ENCODE peak calls at places on chromosomes 5 and 9, in ten cellular contexts. B is spleen, I is HCT116, O is breast epithelium, F is stomach, M is GM23338, A is GM12878, J is sigmoid colon, R is suprapubic skin, W is HepG2. G is an unnamed sample. For H3K36me3, the result is how much of the 10 kb centered on the place peaks cover.

GRCh38 chr5:132098151-132098594 is 24.6 kb downstream of the CSF2 start:
- DNase-seq in W (no peak), O (no peak), R (no peak), A (peak), M (no peak), J (no peak), F (no peak), I (no peak), B (no peak), G (no peak)

GRCh38 chr5:3265936-3266335 is 329.7 kb upstream of the IRX1 start:
- DNase-seq in J (no peak), B (no peak), M (no peak), W (no peak), A (no peak), O (no peak), R (no peak), F (no peak), I (no peak), G (no peak)

GRCh38 chr9:15572200-15572599 is 19.4 kb downstream of the CCDC171 start:
- DNase-seq in A (no peak), F (no peak), J (no peak), M (no peak), R (no peak), W (no peak), I (no peak), B (no peak), O (no peak), G (no peak)

GRCh38 chr5:154820383-154820782 is 30.0 kb downstream of the FAXDC2 start:
- DNase-seq in W (no peak), O (no peak), I (no peak), B (peak), A (no peak), R (no peak), J (peak), M (no peak), F (no peak), G (no peak)

GRCh38 chr9:84371737-84372136 is 31.2 kb upstream of the SLC28A3 start:
- DNase-seq in B (no peak), W (peak), M (no peak), O (no peak), R (no peak), A (no peak), J (no peak), I (no peak), F (no peak), G (no peak)

GRCh38 chr5:158816306-158816705 is 283.4 kb downstream of the EBF1 start:
- DNase-seq in I (no peak), W (no peak), B (no peak), F (no peak), A (no peak), M (no peak), O (no peak), J (no peak), R (no peak), G (no peak)

GRCh38 chr9:99341686-99342085 is 119.6 kb downstream of the SEC61B start:
- DNase-seq in F (no peak), A (no peak), R (no peak), W (no peak), I (no peak), B (no peak), J (no peak), M (no peak), O (no peak), G (no peak)

GRCh38 chr9:37456808-37457207 is 8.4 kb downstream of the ZBTB5 start:
- DNase-seq in M (no peak), R (no peak), B (no peak), W (no peak), F (no peak), I (no peak), A (no peak), J (no peak), O (no peak), G (no peak)

GRCh38 chr9:37035472-37036236 is 1.6 kb upstream of the PAX5 start:
- DNase-seq in M (peak), J (no peak), B (peak), R (no peak), F (no peak), O (no peak), A (no peak), I (no peak), W (no peak), G (no peak)

GRCh38 chr9:127013597-127013996 is 99.0 kb downstream of the RALGPS1 start:
- DNase-seq in M (no peak), A (no peak), B (no peak), R (no peak), F (no peak), O (no peak), I (no peak), W (no peak), J (no peak), G (no peak)

GRCh38 chr9:77952641-77953341 is 78.8 kb downstream of the GNAQ start:
- DNase-seq in I (no peak), A (no peak), F (no peak), W (no peak), M (no peak), J (no peak), R (no peak), B (no peak), O (no peak), G (no peak)

GRCh38 chr9:6930827-6931226 is 173.1 kb downstream of the KDM4C start:
- DNase-seq in J (no peak), A (no peak), F (no peak), R (no peak), O (no peak), I (no peak), B (no peak), W (no peak), M (no peak), G (no peak)

GRCh38 chr9:6931913-6932312 is 174.1 kb downstream of the KDM4C start:
- DNase-seq in W (peak), I (peak), M (no peak), O (no peak), B (no peak), A (no peak), F (peak), J (no peak), R (no peak), G (peak)

GRCh38 chr9:6928863-6929262 is 171.1 kb downstream of the KDM4C start:
- DNase-seq in M (no peak), I (no peak), W (no peak), J (no peak), A (no peak), R (no peak), F (no peak), B (no peak), O (no peak), G (no peak)

GRCh38 chr9:6927838-6928237 is 170.1 kb downstream of the KDM4C start:
- DNase-seq in F (no peak), I (no peak), O (no peak), A (no peak), B (no peak), R (no peak), M (no peak), J (no peak), W (no peak), G (no peak)

DNA sequence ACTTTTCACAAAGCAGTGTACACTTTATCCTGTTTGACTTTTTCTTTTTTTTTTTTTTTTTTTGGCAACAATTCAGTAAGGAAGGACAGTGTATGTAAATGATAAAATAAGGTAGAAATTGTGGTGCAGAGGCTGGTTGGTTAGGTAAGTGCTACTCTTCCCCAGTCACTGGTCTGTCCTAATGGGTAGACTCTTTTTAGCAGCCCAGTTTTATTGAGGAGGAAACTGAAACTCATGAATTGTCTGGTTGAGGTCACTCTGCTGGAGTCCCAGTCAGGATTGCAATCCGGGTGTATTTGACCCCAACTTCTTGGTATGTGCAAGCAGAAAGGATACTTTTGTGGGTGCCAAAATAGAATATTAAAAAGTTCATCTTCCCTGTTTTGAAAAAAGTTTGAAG is 171.7 kb downstream of the KDM4C start:
- DNase-seq in A (no peak), M (no peak), R (no peak), W (no peak), B (no peak), F (no peak), J (no peak), O (no peak), I (no peak), G (no peak)
- H3K36me3 ChIP-seq in A (under half), M (under half), R (under half), W (under half), B (under half), F (under half), J (under half), O (under half), I (under half), G (under half)

GRCh38 chr5:40680741-40681350 is 1.1 kb downstream of the PTGER4 start:
- DNase-seq in I (no peak), B (peak), R (peak), O (no peak), W (no peak), M (peak), A (no peak), F (no peak), J (peak), G (peak)
- TF ChIP-seq POLR2AphosphoS5 in I (no peak), B (peak), R (no peak), O (no peak), W (no peak), M (no peak), A (no peak), F (no peak), J (no peak), G (no peak)

GRCh38 chr9:131469951-131470350 is 32.8 kb upstream of the POMT1 start:
- DNase-seq in R (peak), B (peak), F (no peak), J (no peak), W (no peak), O (peak), A (no peak), I (no peak), M (no peak), G (no peak)
- H3K36me3 ChIP-seq in R (half or more), B (under half), F (half or more), J (under half), W (under half), O (under half), A (under half), I (half or more), M (half or more), G (under half)

GRCh38 chr5:931570-932145 is 39.0 kb downstream of the TRIP13 start:
- DNase-seq in B (no peak), I (no peak), F (no peak), W (no peak), R (no peak), A (no peak), M (no peak), J (no peak), O (no peak), G (no peak)

GRCh38 chr5:930853-931252 is 38.2 kb downstream of the TRIP13 start:
- DNase-seq in I (no peak), R (no peak), F (no peak), A (no peak), M (no peak), W (no peak), B (no peak), O (no peak), J (no peak), G (no peak)

GRCh38 chr5:933251-933861 is 40.7 kb downstream of the TRIP13 start:
- DNase-seq in M (no peak), I (no peak), F (no peak), O (no peak), A (no peak), B (no peak), R (no peak), J (no peak), W (no peak), G (no peak)

GRCh38 chr5:932151-932627 is 39.5 kb downstream of the TRIP13 start:
- DNase-seq in M (no peak), W (no peak), B (peak), A (no peak), F (peak), J (peak), R (peak), O (no peak), I (no peak), G (no peak)

GRCh38 chr5:932628-933250 is 40.1 kb downstream of the TRIP13 start:
- DNase-seq in M (no peak), I (no peak), B (no peak), F (peak), J (no peak), W (no peak), A (no peak), R (no peak), O (no peak), G (no peak)
- TF ChIP-seq POLR2AphosphoS5 in M (no peak), I (no peak), B (no peak), F (no peak), J (no peak), W (no peak), A (no peak), R (no peak), O (no peak), G (no peak)

GRCh38 chr9:137107312-137107921 is 7.1 kb downstream of the DPP7 start:
- DNase-seq in O (no peak), B (no peak), M (no peak), W (no peak), F (no peak), I (no peak), J (peak), A (no peak), R (no peak), G (no peak)
- H3K36me3 ChIP-seq in O (under half), B (under half), M (under half), W (under half), F (half or more), I (under half), J (under half), A (half or more), R (half or more), G (under half)

GRCh38 chr5:147855774-147856069 is 22.8 kb upstream of the SCGB3A2 start:
- DNase-seq in F (no peak), A (no peak), R (no peak), O (no peak), I (no peak), W (no peak), M (no peak), B (no peak), J (no peak), G (no peak)

GRCh38 chr5:147854894-147855773 is 23.4 kb upstream of the SCGB3A2 start:
- DNase-seq in J (no peak), F (no peak), A (no peak), W (no peak), R (no peak), I (no peak), O (no peak), B (no peak), M (no peak), G (no peak)

GRCh38 chr5:147857302-147858129 is 21.0 kb upstream of the SCGB3A2 start:
- DNase-seq in B (no peak), J (peak), M (peak), I (peak), R (peak), A (no peak), O (peak), F (peak), W (peak), G (peak)

GRCh38 chr5:147858520-147858919 is 20.0 kb upstream of the SCGB3A2 start:
- DNase-seq in A (no peak), W (no peak), B (no peak), F (no peak), R (no peak), I (no peak), O (no peak), M (no peak), J (no peak), G (no peak)

DNA sequence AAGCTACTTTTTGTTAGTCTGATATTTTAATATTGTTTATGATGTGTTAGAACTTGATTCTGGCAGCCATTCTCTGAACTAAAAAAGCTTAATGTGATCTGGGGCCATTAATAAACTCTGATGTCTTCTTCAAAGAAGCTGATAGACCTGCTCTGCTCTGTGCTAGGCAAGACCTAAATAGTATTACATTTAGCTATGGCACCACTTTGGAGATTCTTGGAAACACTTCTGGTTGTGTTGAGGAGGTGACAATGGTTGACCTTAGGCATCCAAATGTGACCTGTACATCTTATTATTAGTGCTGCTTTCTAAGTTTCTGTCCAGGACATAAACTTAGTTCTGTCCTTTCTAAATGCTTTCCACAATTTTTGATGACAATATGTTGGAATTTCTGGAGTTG is 21.7 kb upstream of the SCGB3A2 start:
- DNase-seq in R (no peak), J (no peak), M (no peak), O (no peak), F (no peak), I (no peak), B (no peak), A (no peak), W (no peak), G (no peak)
- TF ChIP-seq POLR2AphosphoS5 in R (no peak), J (no peak), M (peak), O (no peak), F (no peak), I (no peak), B (no peak), A (no peak), W (no peak), G (no peak)

GRCh38 chr5:170269579-170269978 is 28.0 kb downstream of the LCP2 start:
- DNase-seq in M (no peak), W (no peak), F (no peak), J (peak), R (peak), B (no peak), I (no peak), O (no peak), A (no peak), G (no peak)
- H3K36me3 ChIP-seq in M (under half), W (under half), F (under half), J (under half), R (under half), B (under half), I (under half), O (under half), A (under half), G (under half)

GRCh38 chr9:129143461-129143927 is 32.3 kb downstream of the PTPA start:
- DNase-seq in F (no peak), O (no peak), W (peak), A (no peak), M (peak), R (no peak), J (peak), B (peak), I (no peak), G (peak)
- TF ChIP-seq POLR2AphosphoS5 in F (no peak), O (no peak), W (no peak), A (no peak), M (no peak), R (no peak), J (no peak), B (peak), I (no peak), G (no peak)

GRCh38 chr5:150389759-150390256 is 22.9 kb downstream of the CD74 start:
- DNase-seq in O (no peak), M (no peak), I (no peak), B (no peak), A (no peak), W (no peak), F (no peak), J (no peak), R (no peak), G (no peak)
- H3K36me3 ChIP-seq in O (under half), M (half or more), I (under half), B (under half), A (half or more), W (under half), F (half or more), J (under half), R (half or more), G (under half)